ENCODE peak calls at places on chromosome 13, in five cellular contexts. A is iris pigment epithelial cell; G is NCI-H748 treated with DMSO at 0.1 percent for 48 hours; K is activated CD4-positive, alpha-beta T cell treated with anti-CD3 and anti-CD28 coated beads, Interleukin-2, amount 10 ng/mL, durations not matched to agents 7 days and 5 days; U is stromal cell of bone marrow. X is an unnamed sample.

GRCh38 chr13:77740931-77741586 is 43.6 kb downstream of the SLAIN1 start:
- DNase-seq in U (no peak), K (no peak), G (no peak), A (no peak), X (no peak)

GRCh38 chr13:79483302-79483701 is 2.3 kb downstream of the NDFIP2 start:
- DNase-seq in K (no peak), A (peak; percentile 81), G (no peak), U (peak; percentile 41), X (no peak)

GRCh38 chr13:28012896-28013295 is 24.4 kb upstream of the URAD start:
- DNase-seq in G (no peak), U (no peak), A (no peak), K (no peak), X (no peak)

GRCh38 chr13:73450583-73450982 is 391.8 kb downstream of the KLF5 start:
- DNase-seq in G (no peak), A (peak; percentile 28), U (no peak), K (no peak), X (no peak)

GRCh38 chr13:23681253-23681652 is 111.0 kb downstream of the TNFRSF19 start:
- DNase-seq in U (no peak), A (peak; percentile 85), G (no peak), K (no peak), X (no peak)

GRCh38 chr13:82370306-82370705 is 1512.0 kb downstream of the SLITRK1 start:
- DNase-seq in K (no peak), U (no peak), A (peak; percentile 45), G (no peak), X (no peak)

GRCh38 chr13:101829484-101829883 is 377.0 kb downstream of the ITGBL1 start:
- DNase-seq in K (no peak), U (no peak), G (no peak), A (peak; percentile 11), X (no peak)

GRCh38 chr13:31409678-31410356 is 210.0 kb downstream of the B3GLCT start:
- DNase-seq in U (no peak), K (no peak), G (no peak), A (peak; percentile 5), X (no peak)

GRCh38 chr13:45490068-45490467 is 25.3 kb downstream of the COG3 start:
- DNase-seq in K (peak; percentile 12), G (no peak), A (no peak), U (no peak), X (no peak)

GRCh38 chr13:89982406-89983085 is 1364.9 kb upstream of the MIR17HG start:
- DNase-seq in K (no peak), G (no peak), U (no peak), A (peak; percentile 56), X (no peak)

GRCh38 chr13:30340367-30341184 is 33.2 kb upstream of the KATNAL1 start:
- DNase-seq in A (peak; percentile 91), U (peak; percentile 81), G (no peak), K (no peak), X (peak; percentile 82)

GRCh38 chr13:50016421-50016820 is 1.2 kb downstream of the KCNRG start:
- DNase-seq in A (peak; percentile 57), K (no peak), G (no peak), U (peak; percentile 60), X (no peak)

GRCh38 chr13:106916329-106916728 is 348.4 kb upstream of the ARGLU1 start:
- DNase-seq in K (no peak), G (no peak), A (peak; percentile 33), U (no peak), X (no peak)

GRCh38 chr13:41614671-41615519 is 157.5 kb downstream of the RGCC start:
- DNase-seq in K (no peak), A (no peak), U (no peak), G (no peak), X (no peak)

GRCh38 chr13:112619730-112620639 is 32.0 kb upstream of the TUBGCP3 start:
- DNase-seq in K (no peak), G (peak; percentile 71), A (peak; percentile 21), U (no peak), X (peak; percentile 55)

GRCh38 chr13:36533806-36534205 is 101.5 kb downstream of the CCNA1 start:
- DNase-seq in G (no peak), A (no peak), U (no peak), K (no peak), X (no peak)

GRCh38 chr13:41465215-41465907 is 8.0 kb downstream of the RGCC start:
- DNase-seq in U (peak; percentile 57), G (no peak), A (peak; percentile 90), K (peak; percentile 95), X (peak; percentile 63)

GRCh38 chr13:50693755-50694154 is 149.7 kb downstream of the DLEU7 start:
- DNase-seq in A (peak; percentile 53), U (no peak), K (no peak), G (no peak), X (peak; percentile 80)

GRCh38 chr13:24875566-24875965 is 111.6 kb downstream of the RNF17 start:
- DNase-seq in A (no peak), G (no peak), K (no peak), U (no peak), X (no peak)

GRCh38 chr13:36082806-36083205 is 48.4 kb downstream of the DCLK1 start:
- DNase-seq in A (no peak), K (no peak), G (no peak), U (no peak), X (no peak)

GRCh38 chr13:24233351-24233901 is 72.9 kb downstream of the SPATA13 start:
- DNase-seq in U (peak; percentile 19), A (peak; percentile 63), K (no peak), G (no peak), X (no peak)

GRCh38 chr13:29573190-29573589 is 22.3 kb downstream of the SLC7A1 start:
- DNase-seq in A (peak; percentile 54), G (no peak), K (no peak), U (peak; percentile 25), X (no peak)

GRCh38 chr13:78326608-78327007 is 276.7 kb downstream of the POU4F1 start:
- DNase-seq in K (no peak), U (no peak), A (peak; percentile 14), G (no peak), X (no peak)

GRCh38 chr13:46473806-46474205 is 79.2 kb upstream of the LRCH1 start:
- DNase-seq in U (no peak), A (no peak), G (no peak), K (no peak), X (no peak)

GRCh38 chr13:36819064-36819810 is at the start of gene RFXAP:
- DNase-seq in G (peak; percentile 88), K (peak; percentile 91), A (peak; percentile 76), U (peak; percentile 65), X (peak; percentile 97)

GRCh38 chr13:97241761-97242160 is 19.6 kb downstream of the MBNL2 start:
- DNase-seq in K (no peak), U (no peak), A (no peak), G (no peak), X (no peak)

GRCh38 chr13:30108913-30109237 is 198.5 kb downstream of the KATNAL1 start:
- DNase-seq in G (peak; percentile 100), U (no peak), A (no peak), K (no peak), X (no peak)

GRCh38 chr13:25085125-25085742 is 10.7 kb upstream of the PABPC3 start:
- DNase-seq in K (peak; percentile 29), U (peak; percentile 13), G (peak; percentile 87), A (peak; percentile 54), X (no peak)

GRCh38 chr13:72144625-72145024 is 277.6 kb upstream of the DACH1 start:
- DNase-seq in G (no peak), K (no peak), U (no peak), A (peak; percentile 33), X (no peak)

GRCh38 chr13:111251646-111252448 is 68.6 kb upstream of the TEX29 start:
- DNase-seq in G (no peak), U (no peak), A (no peak), K (no peak), X (no peak)

GRCh38 chr13:67314405-67314804 is 84.3 kb upstream of the PCDH9 start:
- DNase-seq in U (no peak), K (no peak), A (no peak), G (no peak), X (no peak)

GRCh38 chr13:26984337-26984736 is 187.3 kb downstream of the USP12 start:
- DNase-seq in U (no peak), A (no peak), G (no peak), K (no peak), X (no peak)

GRCh38 chr13:54975676-54976075 is 1947.1 kb downstream of the OLFM4 start:
- DNase-seq in G (no peak), A (no peak), U (no peak), K (no peak), X (no peak)

GRCh38 chr13:111519041-111519440 is 198.6 kb downstream of the TEX29 start:
- DNase-seq in K (no peak), U (no peak), A (no peak), G (no peak), X (no peak)

GRCh38 chr13:45654633-45655349 is 39.3 kb upstream of the ERICH6B start:
- DNase-seq in K (no peak), A (no peak), G (no peak), U (no peak), X (no peak)

GRCh38 chr13:94433055-94433947 is 46.2 kb downstream of the DCT start:
- DNase-seq in U (no peak), K (no peak), A (no peak), G (peak; percentile 73), X (peak; percentile 43)

GRCh38 chr13:102392810-102393209 is 9.0 kb downstream of the FGF14 start:
- DNase-seq in K (no peak), A (no peak), G (no peak), U (no peak), X (no peak)

X was measured in left ventricle myocardium superior.